ENCODE peak calls at places on chromosomes 13 and 19, in six cellular contexts. One of them, this sample, is unnamed.

GRCh38 chr13:34502621-34503020 is 439.4 kb upstream of the NBEA start:
- DNase-seq in suprapubic skin: no peak
- DNase-seq in testis: no peak
- DNase-seq in body of pancreas: no peak
- DNase-seq in prostate gland: no peak
- DNase-seq in uterus: no peak
- DNase-seq in this sample: no peak

GRCh38 chr13:69947577-69947976 is 160.0 kb upstream of the ATXN8OS start:
- DNase-seq in prostate gland: no peak
- DNase-seq in uterus: no peak
- DNase-seq in body of pancreas: no peak
- DNase-seq in testis: no peak
- DNase-seq in suprapubic skin: no peak
- DNase-seq in this sample: no peak

GRCh38 chr13:97130201-97130600 is 91.9 kb upstream of the MBNL2 start:
- DNase-seq in prostate gland: no peak
- DNase-seq in body of pancreas: no peak
- DNase-seq in suprapubic skin: no peak
- DNase-seq in uterus: no peak
- DNase-seq in testis: no peak
- DNase-seq in this sample: no peak

GRCh38 chr19:47539747-47540311 is 25.0 kb upstream of the NAPA start:
- DNase-seq in testis: no peak
- DNase-seq in body of pancreas: no peak
- DNase-seq in suprapubic skin: no peak
- DNase-seq in prostate gland: no peak
- DNase-seq in uterus: no peak
- DNase-seq in this sample: no peak

GRCh38 chr19:7762719-7763293 is at the start of gene CLEC4M:
- DNase-seq in uterus: no peak
- DNase-seq in testis: no peak
- DNase-seq in suprapubic skin: no peak
- DNase-seq in body of pancreas: no peak
- DNase-seq in prostate gland: no peak
- DNase-seq in this sample: no peak

GRCh38 chr13:104460553-104460952 is 1394.3 kb upstream of the SLC10A2 start:
- DNase-seq in testis: no peak
- DNase-seq in suprapubic skin: no peak
- DNase-seq in prostate gland: no peak
- DNase-seq in body of pancreas: no peak
- DNase-seq in uterus: no peak
- DNase-seq in this sample: no peak

GRCh38 chr13:24348797-24349515 is 39.6 kb downstream of the C1QTNF9 start:
- DNase-seq in prostate gland: peak
- DNase-seq in suprapubic skin: no peak
- DNase-seq in testis: no peak
- DNase-seq in body of pancreas: peak
- DNase-seq in uterus: no peak
- DNase-seq in this sample: no peak

GRCh38 chr13:90613076-90613795 is 734.3 kb upstream of the MIR17HG start:
- DNase-seq in suprapubic skin: no peak
- DNase-seq in prostate gland: no peak
- DNase-seq in body of pancreas: no peak
- DNase-seq in uterus: no peak
- DNase-seq in testis: no peak
- DNase-seq in this sample: no peak

GRCh38 chr13:36904219-36904618 is 15.8 kb downstream of the SMAD9 start:
- DNase-seq in uterus: no peak
- DNase-seq in suprapubic skin: no peak
- DNase-seq in testis: no peak
- DNase-seq in prostate gland: no peak
- DNase-seq in body of pancreas: no peak
- DNase-seq in this sample: no peak

GRCh38 chr19:35126624-35126959 is 8.3 kb downstream of the LGI4 start:
- DNase-seq in body of pancreas: no peak
- DNase-seq in suprapubic skin: no peak
- DNase-seq in prostate gland: no peak
- DNase-seq in testis: peak
- DNase-seq in uterus: no peak
- DNase-seq in this sample: no peak

GRCh38 chr13:91368676-91369425 is 21.4 kb downstream of the MIR17HG start:
- DNase-seq in body of pancreas: no peak
- DNase-seq in uterus: no peak
- DNase-seq in prostate gland: no peak
- DNase-seq in suprapubic skin: no peak
- DNase-seq in testis: no peak
- DNase-seq in this sample: no peak

GRCh38 chr13:40406405-40407138 is 259.9 kb downstream of the FOXO1 start:
- DNase-seq in body of pancreas: no peak
- DNase-seq in uterus: no peak
- DNase-seq in testis: no peak
- DNase-seq in prostate gland: no peak
- DNase-seq in suprapubic skin: no peak
- DNase-seq in this sample: no peak

GRCh38 chr19:41276231-41276630 is 12.1 kb downstream of the HNRNPUL1 start:
- DNase-seq in prostate gland: no peak
- DNase-seq in uterus: no peak
- DNase-seq in body of pancreas: no peak
- DNase-seq in suprapubic skin: no peak
- DNase-seq in testis: no peak
- DNase-seq in this sample: no peak

GRCh38 chr13:36841411-36841810 is 22.4 kb downstream of the RFXAP start:
- DNase-seq in uterus: no peak
- DNase-seq in testis: no peak
- DNase-seq in suprapubic skin: no peak
- DNase-seq in prostate gland: no peak
- DNase-seq in body of pancreas: no peak
- DNase-seq in this sample: no peak

GRCh38 chr13:79246575-79246949 is 159.5 kb downstream of the RBM26 start:
- DNase-seq in suprapubic skin: no peak
- DNase-seq in testis: no peak
- DNase-seq in prostate gland: no peak
- DNase-seq in uterus: no peak
- DNase-seq in body of pancreas: no peak
- DNase-seq in this sample: no peak
- TF ChIP-seq CTCF in suprapubic skin: no peak
- TF ChIP-seq CTCF in testis: no peak
- TF ChIP-seq CTCF in prostate gland: no peak
- TF ChIP-seq CTCF in uterus: no peak
- TF ChIP-seq CTCF in body of pancreas: no peak
- TF ChIP-seq CTCF in this sample: no peak

GRCh38 chr19:38685666-38686529 is 38.4 kb downstream of the ACTN4 start:
- DNase-seq in prostate gland: no peak
- DNase-seq in body of pancreas: peak
- DNase-seq in testis: no peak
- DNase-seq in suprapubic skin: no peak
- DNase-seq in uterus: no peak
- DNase-seq in this sample: no peak

GRCh38 chr19:38684862-38685665 is 37.6 kb downstream of the ACTN4 start:
- DNase-seq in testis: no peak
- DNase-seq in suprapubic skin: no peak
- DNase-seq in uterus: no peak
- DNase-seq in body of pancreas: no peak
- DNase-seq in prostate gland: no peak
- DNase-seq in this sample: no peak

GRCh38 chr19:38684078-38684861 is 36.8 kb downstream of the ACTN4 start:
- DNase-seq in suprapubic skin: no peak
- DNase-seq in body of pancreas: no peak
- DNase-seq in prostate gland: peak
- DNase-seq in testis: no peak
- DNase-seq in uterus: peak
- DNase-seq in this sample: peak

GRCh38 chr19:38687837-38688378 is 40.5 kb downstream of the ACTN4 start:
- DNase-seq in prostate gland: no peak
- DNase-seq in body of pancreas: no peak
- DNase-seq in testis: no peak
- DNase-seq in suprapubic skin: no peak
- DNase-seq in uterus: no peak
- DNase-seq in this sample: no peak

GRCh38 chr19:38686530-38686888 is 39.1 kb downstream of the ACTN4 start:
- DNase-seq in testis: no peak
- DNase-seq in suprapubic skin: no peak
- DNase-seq in body of pancreas: no peak
- DNase-seq in prostate gland: no peak
- DNase-seq in uterus: no peak
- DNase-seq in this sample: no peak
- TF ChIP-seq POLR2A in testis: no peak
- TF ChIP-seq POLR2A in suprapubic skin: no peak
- TF ChIP-seq POLR2A in body of pancreas: no peak
- TF ChIP-seq POLR2A in prostate gland: no peak
- TF ChIP-seq POLR2A in uterus: no peak
- TF ChIP-seq POLR2A in this sample: no peak

DNA sequence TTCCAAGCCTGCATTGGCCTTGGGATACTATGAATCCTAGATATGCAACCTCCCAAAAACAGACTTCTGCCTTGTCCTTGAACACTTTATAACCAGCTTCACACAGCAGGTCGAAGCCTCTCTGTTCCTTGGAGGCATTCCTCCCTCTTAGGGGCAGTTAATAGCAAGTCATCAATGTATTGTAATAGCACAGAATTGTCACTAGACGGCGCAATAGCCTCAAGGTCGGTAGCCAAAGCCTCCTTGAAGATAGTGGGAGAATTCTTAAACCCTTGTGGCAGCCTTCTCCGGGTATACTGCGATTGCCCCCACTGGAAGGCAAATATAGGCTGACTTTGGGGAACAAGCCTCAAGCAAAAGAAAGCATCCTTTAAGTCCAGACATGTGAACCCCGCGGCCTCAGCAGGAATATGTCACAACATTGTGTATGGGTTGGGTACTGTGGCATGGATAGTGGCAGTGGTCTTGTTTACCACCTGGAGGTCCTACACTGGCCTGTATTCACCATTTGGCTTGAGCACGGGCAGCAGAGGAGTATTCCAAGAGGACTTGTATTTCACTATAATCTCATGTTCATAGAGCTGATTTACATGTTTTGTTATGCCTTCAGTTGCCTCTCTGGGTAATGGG is 61.1 kb downstream of the ZNF431 start:
- DNase-seq in testis: peak
- DNase-seq in prostate gland: peak
- DNase-seq in suprapubic skin: no peak
- DNase-seq in uterus: no peak
- DNase-seq in body of pancreas: peak
- DNase-seq in this sample: no peak
- TF ChIP-seq CTCF in testis: peak
- TF ChIP-seq CTCF in prostate gland: peak
- TF ChIP-seq CTCF in suprapubic skin: peak
- TF ChIP-seq CTCF in uterus: peak
- TF ChIP-seq CTCF in body of pancreas: peak
- TF ChIP-seq CTCF in this sample: no peak

GRCh38 chr19:40190891-40191835 is at the start of gene MAP3K10:
- DNase-seq in testis: peak
- DNase-seq in uterus: peak
- DNase-seq in suprapubic skin: peak
- DNase-seq in prostate gland: peak
- DNase-seq in body of pancreas: peak
- DNase-seq in this sample: peak
- TF ChIP-seq POLR2A in testis: no peak
- TF ChIP-seq POLR2A in uterus: peak
- TF ChIP-seq POLR2A in suprapubic skin: peak
- TF ChIP-seq POLR2A in prostate gland: peak
- TF ChIP-seq POLR2A in body of pancreas: peak
- TF ChIP-seq POLR2A in this sample: no peak

DNA sequence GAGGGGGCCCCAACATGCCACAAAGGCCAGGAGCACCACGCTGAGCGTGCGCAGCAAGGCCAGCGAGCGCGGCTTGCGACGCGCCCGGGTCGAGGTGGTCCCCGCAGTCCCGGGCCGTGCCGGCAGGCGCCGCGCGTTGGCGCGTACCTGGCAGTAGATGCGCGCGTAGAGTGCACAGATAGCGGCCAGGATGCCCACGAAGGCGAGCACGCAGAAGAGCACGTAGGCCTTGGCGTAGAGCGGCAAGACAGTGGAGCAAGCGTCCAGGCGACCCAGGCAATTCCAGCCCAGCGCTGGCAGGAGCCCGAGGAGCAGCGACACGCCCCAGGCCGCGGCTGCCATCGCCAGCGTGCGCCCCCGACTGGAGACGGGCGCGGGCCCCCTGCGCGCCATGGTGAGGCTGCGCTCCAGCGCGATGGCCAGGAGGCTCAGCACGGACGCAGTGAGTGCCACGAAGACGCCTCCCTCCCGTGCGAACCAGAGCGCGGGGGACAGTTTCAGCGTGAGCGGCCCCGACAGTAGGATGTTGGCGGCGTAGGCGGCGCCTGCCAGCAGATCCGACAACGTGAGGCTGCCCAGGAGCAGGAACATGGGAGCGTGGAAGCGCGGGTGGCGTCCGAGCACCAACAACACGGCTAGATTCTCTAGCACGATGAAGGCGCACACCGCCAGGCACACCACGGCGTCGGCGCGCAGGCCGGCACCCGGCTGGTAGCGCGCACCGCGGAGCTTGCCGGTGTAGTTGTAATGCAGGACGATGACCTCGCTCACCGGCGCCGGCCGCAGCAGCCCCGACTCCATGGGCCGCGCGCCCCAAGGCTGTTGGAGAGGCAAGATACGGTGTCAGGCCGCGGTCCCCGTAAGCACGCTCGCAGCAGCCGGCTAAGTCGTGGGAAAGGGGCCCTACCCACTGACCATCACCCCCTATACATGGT is 2.8 kb downstream of the S1PR5 start:
- DNase-seq in prostate gland: no peak
- DNase-seq in body of pancreas: no peak
- DNase-seq in testis: no peak
- DNase-seq in suprapubic skin: no peak
- DNase-seq in uterus: no peak
- DNase-seq in this sample: no peak
- TF ChIP-seq CTCF in prostate gland: no peak
- TF ChIP-seq CTCF in body of pancreas: no peak
- TF ChIP-seq CTCF in testis: no peak
- TF ChIP-seq CTCF in suprapubic skin: no peak
- TF ChIP-seq CTCF in uterus: no peak
- TF ChIP-seq CTCF in this sample: no peak

This sample was measured in lower leg skin.